ENCODE peak calls at places on chromosomes 11 and 22, in six cellular contexts. S, X, V, B, J and T are unnamed samples.

GRCh38 chr11:121328213-121328966 is 35.8 kb downstream of the SC5D start:
- DNase-seq in S (no peak), X (no peak), V (no peak), B (no peak), J (no peak), T (no peak)

GRCh38 chr11:121048464-121049233 is 24.7 kb downstream of the TBCEL start:
- DNase-seq in S (no peak), X (peak; percentile 69), V (no peak), B (peak; percentile 8), J (no peak), T (no peak)

GRCh38 chr22:39661842-39662676 is 91.5 kb downstream of the CACNA1I start:
- DNase-seq in S (no peak), X (no peak), V (peak; percentile 80), B (peak; percentile 58), J (no peak), T (no peak)

GRCh38 chr22:28835630-28836189 is 35.3 kb upstream of the XBP1 start:
- DNase-seq in S (no peak), X (no peak), V (no peak), B (no peak), J (no peak), T (no peak)

GRCh38 chr11:33375688-33376311 is 118.6 kb downstream of the HIPK3 start:
- DNase-seq in S (no peak), X (no peak), V (no peak), B (peak; percentile 10), J (no peak), T (no peak)

GRCh38 chr11:108235633-108236032 is 12.8 kb downstream of the ATM start:
- DNase-seq in S (no peak), X (no peak), V (no peak), B (no peak), J (no peak), T (no peak)

GRCh38 chr11:28566643-28567042 is 458.5 kb downstream of the METTL15 start:
- DNase-seq in S (peak; percentile 86), X (no peak), V (peak; percentile 31), B (peak; percentile 73), J (peak; percentile 27), T (peak; percentile 91)

GRCh38 chr22:23675502-23676415 is 15.1 kb upstream of the RGL4 start:
- DNase-seq in S (no peak), X (peak; percentile 1), V (peak; percentile 72), B (no peak), J (no peak), T (no peak)

GRCh38 chr11:121547574-121547973 is 94.8 kb upstream of the SORL1-AS1 start:
- DNase-seq in S (no peak), X (no peak), V (peak; percentile 20), B (no peak), J (no peak), T (no peak)

GRCh38 chr22:29187831-29188230 is 17.9 kb upstream of the EMID1 start:
- DNase-seq in S (no peak), X (no peak), V (no peak), B (no peak), J (no peak), T (no peak)

GRCh38 chr11:76735218-76735480 is 48.0 kb upstream of the TSKU start:
- DNase-seq in S (no peak), X (no peak), V (no peak), B (no peak), J (no peak), T (no peak)

GRCh38 chr11:83063073-83063754 is 8.5 kb downstream of the RAB30 start:
- DNase-seq in S (no peak), X (no peak), V (no peak), B (peak; percentile 48), J (no peak), T (no peak)

GRCh38 chr11:46512261-46512881 is 81.5 kb downstream of the AMBRA1 start:
- DNase-seq in S (no peak), X (no peak), V (no peak), B (no peak), J (no peak), T (no peak)

GRCh38 chr11:4038973-4039372 is 55.6 kb upstream of the RRM1 start:
- DNase-seq in S (no peak), X (no peak), V (no peak), B (no peak), J (no peak), T (no peak)

GRCh38 chr11:88604255-88604654 is 266.7 kb upstream of the CTSC start:
- DNase-seq in S (no peak), X (no peak), V (no peak), B (no peak), J (no peak), T (no peak)

GRCh38 chr22:26066534-26066933 is 102.7 kb upstream of the SEZ6L start:
- DNase-seq in S (no peak), X (no peak), V (no peak), B (no peak), J (no peak), T (no peak)

GRCh38 chr11:131254254-131254653 is 116.2 kb upstream of the NTM start:
- DNase-seq in S (no peak), X (no peak), V (no peak), B (no peak), J (no peak), T (no peak)

GRCh38 chr11:112174789-112175595 is at the start of gene BCO2:
- DNase-seq in S (peak; percentile 90), X (peak; percentile 31), V (peak; percentile 92), B (peak; percentile 72), J (peak; percentile 70), T (peak; percentile 43)

GRCh38 chr11:1300569-1301187 is 8.8 kb downstream of the TOLLIP start:
- DNase-seq in S (no peak), X (no peak), V (peak; percentile 14), B (no peak), J (no peak), T (no peak)

GRCh38 chr11:831132-831864 is 1.5 kb upstream of the CD151 start:
- DNase-seq in S (peak; percentile 41), X (no peak), V (no peak), B (no peak), J (no peak), T (no peak)

GRCh38 chr22:49773531-49773930 is 54.1 kb downstream of the BRD1 start:
- DNase-seq in S (no peak), X (no peak), V (no peak), B (no peak), J (no peak), T (no peak)

GRCh38 chr22:25766418-25766817 is 24.4 kb downstream of the MYO18B start:
- DNase-seq in S (no peak), X (no peak), V (no peak), B (no peak), J (no peak), T (no peak)

GRCh38 chr11:116790167-116791001 is 1.3 kb downstream of the APOA5 start:
- DNase-seq in S (no peak), X (no peak), V (no peak), B (no peak), J (no peak), T (no peak)

GRCh38 chr22:38414009-38414395 is 41.0 kb downstream of the KCNJ4 start:
- DNase-seq in S (no peak), X (no peak), V (no peak), B (no peak), J (no peak), T (peak; percentile 22)

GRCh38 chr11:94449437-94449836 is 44.2 kb downstream of the MRE11 start:
- DNase-seq in S (no peak), X (peak; percentile 71), V (no peak), B (peak; percentile 51), J (no peak), T (no peak)

GRCh38 chr22:20002098-20002497 is 14.5 kb downstream of the ARVCF start:
- DNase-seq in S (peak; percentile 38), X (no peak), V (no peak), B (no peak), J (no peak), T (no peak)

GRCh38 chr22:19998232-19998951 is 18.2 kb downstream of the ARVCF start:
- DNase-seq in S (peak; percentile 22), X (no peak), V (no peak), B (no peak), J (no peak), T (no peak)

GRCh38 chr22:20001082-20001638 is 15.5 kb downstream of the ARVCF start:
- DNase-seq in S (peak; percentile 25), X (no peak), V (no peak), B (no peak), J (no peak), T (no peak)

GRCh38 chr22:19998991-19999820 is 17.4 kb downstream of the ARVCF start:
- DNase-seq in S (peak; percentile 40), X (no peak), V (no peak), B (no peak), J (no peak), T (no peak)

DNA sequence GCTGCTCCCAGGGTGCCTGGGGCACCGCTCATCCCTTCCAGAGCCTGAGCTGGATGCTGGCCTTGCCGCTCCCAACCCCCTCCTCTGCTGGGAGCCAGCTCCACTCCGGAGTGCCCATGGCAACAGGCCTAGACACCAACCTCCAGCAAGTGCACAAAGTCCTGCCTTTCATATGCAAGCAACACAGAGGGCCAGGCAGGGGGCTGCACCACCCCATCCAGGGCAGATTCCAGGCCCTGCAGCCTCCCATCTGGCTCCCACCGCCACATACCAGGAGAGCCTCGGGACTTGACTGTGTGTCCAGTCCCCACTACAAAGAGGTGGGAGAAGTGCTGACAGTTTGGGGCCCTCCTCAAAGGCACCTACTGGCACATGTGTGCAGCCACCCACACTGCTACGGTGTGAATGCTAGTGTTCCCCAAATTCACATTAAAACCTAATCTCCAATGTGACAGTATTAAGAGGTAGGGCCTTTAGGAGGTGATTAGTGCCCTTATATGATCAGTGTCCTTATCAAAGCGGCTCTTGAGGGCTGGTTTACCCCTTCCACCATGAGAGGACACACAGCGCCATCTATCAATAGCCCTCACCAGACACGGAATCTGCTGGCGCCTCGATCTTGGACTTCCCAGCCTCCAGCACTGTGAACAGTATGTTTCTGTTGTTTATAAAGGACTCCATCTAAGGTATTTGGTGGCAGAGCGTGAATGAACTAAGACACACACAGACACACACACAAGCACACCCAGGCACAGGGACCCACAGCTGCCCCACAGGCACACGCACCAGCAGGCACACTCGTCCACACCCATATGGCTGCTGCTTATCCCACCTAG is 16.2 kb downstream of the ARVCF start:
- DNase-seq in S (peak; percentile 78), X (no peak), V (no peak), B (no peak), J (no peak), T (no peak)
- TF ChIP-seq CTCF in S (no peak), X (no peak), V (no peak), B (no peak), J (no peak), T (no peak)

GRCh38 chr22:21022955-21023614 is 8.1 kb downstream of the P2RX6 start:
- DNase-seq in S (no peak), X (no peak), V (no peak), B (no peak), J (no peak), T (no peak)
- TF ChIP-seq CTCF in S (no peak), X (no peak), V (no peak), B (no peak), J (no peak), T (no peak)

GRCh38 chr11:64313491-64314145 is 3.7 kb downstream of the TRMT112 start:
- DNase-seq in S (peak; percentile 81), X (no peak), V (no peak), B (no peak), J (no peak), T (no peak)
- TF ChIP-seq CTCF in S (no peak), X (no peak), V (no peak), B (no peak), J (no peak), T (no peak)

GRCh38 chr11:84564867-84565184 is 1062.3 kb downstream of the DLG2 start:
- DNase-seq in S (no peak), X (no peak), V (no peak), B (no peak), J (no peak), T (no peak)
- TF ChIP-seq CTCF in S (no peak), X (no peak), V (no peak), B (peak; percentile 37), J (peak; percentile 54), T (no peak)